ENCODE peak calls at places on chromosomes 16 and 17, in eight cellular contexts. S, G, Z, P, Q, M, U and X are unnamed samples.
A peak's percentile ranks its signal among the peaks of the same experiment; 100 is the strongest.

GRCh38 chr16:14187517-14188338 is 116.6 kb downstream of the MRTFB start:
- DNase-seq in M (peak; percentile 36), P (no peak), Z (no peak), S (no peak), Q (no peak), U (no peak), G (no peak), X (no peak)

GRCh38 chr17:27259356-27259755 is 34.6 kb upstream of the WSB1 start:
- DNase-seq in P (peak; percentile 47), S (no peak), M (no peak), Z (no peak), G (no peak), U (no peak), Q (no peak), X (no peak)

GRCh38 chr16:82945420-82946096 is 318.8 kb downstream of the CDH13 start:
- DNase-seq in Q (no peak), S (no peak), Z (no peak), U (no peak), P (no peak), M (no peak), G (no peak), X (no peak)

GRCh38 chr17:76585048-76585648 is 512 bp downstream of the ST6GALNAC2 start:
- DNase-seq in Z (no peak), Q (no peak), P (peak; percentile 36), M (no peak), G (no peak), S (no peak), U (no peak), X (no peak)

GRCh38 chr16:10078541-10078949 is 103.7 kb downstream of the GRIN2A start:
- DNase-seq in U (no peak), G (no peak), M (no peak), S (no peak), P (peak; percentile 31), Z (no peak), Q (no peak), X (no peak)

GRCh38 chr17:62679866-62680377 is 52.5 kb downstream of the MRC2 start:
- DNase-seq in M (no peak), P (no peak), U (no peak), S (no peak), Q (no peak), G (no peak), Z (no peak), X (no peak)

GRCh38 chr16:16992986-16993783 is 477.6 kb downstream of the XYLT1 start:
- DNase-seq in G (no peak), U (no peak), Z (no peak), M (no peak), P (no peak), Q (no peak), S (no peak), X (no peak)

GRCh38 chr17:35372846-35373531 is 432 bp downstream of the SLFN11 start:
- DNase-seq in S (no peak), P (no peak), Q (no peak), G (no peak), U (no peak), Z (no peak), M (peak; percentile 50), X (no peak)

GRCh38 chr17:82603981-82604448 is 44.2 kb downstream of the WDR45B start:
- DNase-seq in S (no peak), P (peak; percentile 28), G (peak; percentile 46), Z (no peak), M (no peak), Q (no peak), U (peak; percentile 41), X (no peak)

GRCh38 chr16:1913327-1914083 is 4.7 kb downstream of the HS3ST6 start:
- DNase-seq in G (no peak), M (peak; percentile 32), Z (no peak), S (no peak), U (no peak), Q (no peak), P (no peak), X (no peak)

GRCh38 chr17:67366193-67367157 is at the start of gene PSMD12:
- DNase-seq in M (peak; percentile 88), Q (peak; percentile 70), P (peak; percentile 85), U (peak; percentile 89), S (peak; percentile 87), Z (peak; percentile 92), G (peak; percentile 86), X (peak; percentile 84)

GRCh38 chr16:84518804-84519341 is 14.4 kb upstream of the MEAK7 start:
- DNase-seq in M (peak; percentile 61), G (no peak), S (no peak), Q (no peak), U (no peak), Z (peak; percentile 46), P (no peak), X (no peak)

GRCh38 chr16:70646260-70647241 is at the start of gene IL34:
- DNase-seq in G (no peak), Z (no peak), M (peak; percentile 25), U (no peak), P (peak; percentile 30), Q (peak; percentile 61), S (no peak), X (no peak)

GRCh38 chr17:41101586-41102259 is at the start of gene KRTAP4-16:
- DNase-seq in Q (no peak), S (no peak), M (no peak), G (no peak), P (no peak), U (no peak), Z (no peak), X (no peak)

GRCh38 chr17:74393323-74393942 is 26.1 kb downstream of the GPR142 start:
- DNase-seq in Q (no peak), U (no peak), P (peak; percentile 53), M (no peak), G (no peak), S (no peak), Z (no peak), X (no peak)

GRCh38 chr17:78875331-78875730 is 27.7 kb downstream of the CEP295NL start:
- DNase-seq in Z (no peak), P (no peak), U (no peak), Q (no peak), G (no peak), S (no peak), M (no peak), X (no peak)

GRCh38 chr17:32283745-32284207 is 18.1 kb downstream of the RHBDL3 start:
- DNase-seq in Q (no peak), S (no peak), M (peak; percentile 12), G (no peak), Z (no peak), P (peak; percentile 56), U (peak; percentile 46), X (no peak)

GRCh38 chr16:73152731-73153130 is 104.8 kb upstream of the ZFHX3 start:
- DNase-seq in M (peak; percentile 16), G (no peak), P (peak; percentile 37), U (no peak), Z (no peak), S (no peak), Q (no peak), X (no peak)

GRCh38 chr16:30350134-30350871 is 4.8 kb downstream of the CD2BP2 start:
- DNase-seq in S (no peak), Q (no peak), Z (no peak), U (no peak), G (no peak), M (no peak), P (peak; percentile 77), X (no peak)

GRCh38 chr17:19397556-19398041 is 10.6 kb upstream of the MFAP4 start:
- DNase-seq in S (no peak), U (no peak), P (no peak), M (no peak), Z (no peak), G (no peak), Q (no peak), X (no peak)

GRCh38 chr16:761580-761979 is 1.0 kb downstream of the MSLN start:
- DNase-seq in S (no peak), G (no peak), Q (no peak), M (no peak), Z (no peak), P (no peak), U (no peak), X (no peak)

GRCh38 chr16:13634253-13634652 is 285.7 kb upstream of the ERCC4 start:
- DNase-seq in Q (no peak), Z (no peak), G (no peak), P (no peak), M (no peak), S (no peak), U (no peak), X (no peak)

GRCh38 chr17:13222931-13223330 is 205.1 kb upstream of the ELAC2 start:
- DNase-seq in P (no peak), Z (no peak), M (peak; percentile 86), G (no peak), U (no peak), Q (no peak), S (no peak), X (no peak)

GRCh38 chr16:57341441-57342303 is 16.9 kb upstream of the CCL22 start:
- DNase-seq in P (peak; percentile 96), S (no peak), U (no peak), M (no peak), Q (peak; percentile 85), G (no peak), Z (no peak), X (no peak)

GRCh38 chr17:21176996-21177395 is 37.0 kb downstream of the TMEM11 start:
- DNase-seq in S (no peak), G (no peak), M (no peak), Z (no peak), Q (no peak), P (no peak), U (no peak), X (no peak)

GRCh38 chr17:49894761-49895160 is 46.9 kb upstream of the TAC4 start:
- DNase-seq in Z (no peak), U (no peak), Q (no peak), S (no peak), G (no peak), M (no peak), P (no peak), X (no peak)

GRCh38 chr17:37792787-37793186 is 47.9 kb upstream of the HNF1B start:
- DNase-seq in G (no peak), U (no peak), Q (no peak), Z (no peak), P (peak; percentile 76), M (no peak), S (no peak), X (no peak)

GRCh38 chr16:68235882-68236803 is at the start of gene ESRP2:
- DNase-seq in M (no peak), P (no peak), Z (no peak), Q (no peak), G (no peak), U (no peak), S (no peak), X (no peak)

GRCh38 chr17:57697891-57698708 is 47.0 kb downstream of the CCDC182 start:
- DNase-seq in Z (no peak), U (no peak), P (no peak), M (no peak), Q (no peak), G (no peak), S (peak; percentile 12), X (no peak)

GRCh38 chr17:2433696-2434095 is 32.8 kb upstream of the MNT start:
- DNase-seq in S (no peak), G (no peak), M (no peak), Z (no peak), Q (no peak), U (no peak), P (peak; percentile 60), X (no peak)

GRCh38 chr16:2787961-2788360 is 601 bp upstream of the PRSS33 start:
- DNase-seq in Z (no peak), U (no peak), Q (no peak), M (no peak), S (no peak), P (no peak), G (no peak), X (no peak)

GRCh38 chr16:86806838-86807351 is 228.5 kb downstream of the FOXL1 start:
- DNase-seq in Q (no peak), Z (no peak), G (no peak), M (no peak), S (no peak), U (no peak), P (peak; percentile 51), X (no peak)

GRCh38 chr17:67639555-67639954 is 78.2 kb upstream of the NOL11 start:
- DNase-seq in U (no peak), S (no peak), Z (no peak), Q (no peak), P (no peak), M (peak; percentile 68), G (no peak), X (no peak)